ENCODE peak calls at places on chromosomes 11 and 22, in four cellular contexts. J, G, Z and W are unnamed samples.
A peak's percentile ranks its signal among the peaks of the same experiment; 100 is the strongest.

GRCh38 chr11:118641463-118642019 is 34.1 kb downstream of the PHLDB1 start:
- DNase-seq in J (no peak), G (no peak), Z (peak; percentile 54), W (peak; percentile 97)

GRCh38 chr11:75558939-75559843 is 2.9 kb upstream of the SERPINH1 start:
- DNase-seq in J (peak; percentile 77), Z (no peak), G (peak; percentile 67), W (peak; percentile 84)

GRCh38 chr11:69355959-69356702 is 62.2 kb downstream of the MYEOV start:
- DNase-seq in G (no peak), Z (no peak), J (no peak), W (no peak)

GRCh38 chr11:17730137-17730536 is 4.4 kb upstream of the KCNC1 start:
- DNase-seq in Z (no peak), J (no peak), G (no peak), W (no peak)

GRCh38 chr22:36221799-36222751 is 17.3 kb downstream of the APOL2 start:
- DNase-seq in J (peak; percentile 70), Z (peak; percentile 57), G (peak; percentile 70), W (peak; percentile 67)

GRCh38 chr22:50678218-50678650 is 5.6 kb downstream of the SHANK3 start:
- DNase-seq in Z (peak; percentile 7), G (peak; percentile 0), J (no peak), W (no peak)

GRCh38 chr11:17574799-17575144 is 27.7 kb downstream of the OTOG start:
- DNase-seq in G (no peak), Z (no peak), J (no peak), W (no peak)

GRCh38 chr22:37492428-37493344 is 6.5 kb upstream of the MFNG start:
- DNase-seq in Z (peak; percentile 69), G (peak; percentile 68), J (peak; percentile 51), W (no peak)

GRCh38 chr11:2140411-2141400 is 1.5 kb upstream of the IGF2 start:
- DNase-seq in J (peak; percentile 56), Z (no peak), G (no peak), W (no peak)

GRCh38 chr11:41784513-41785335 is 325.3 kb upstream of the LRRC4C start:
- DNase-seq in Z (no peak), J (no peak), G (no peak), W (no peak)

GRCh38 chr11:18064450-18065048 is 18.5 kb upstream of the TPH1 start:
- DNase-seq in G (no peak), Z (no peak), J (no peak), W (no peak)

GRCh38 chr11:46222485-46223251 is 54.8 kb upstream of the CREB3L1 start:
- DNase-seq in G (peak; percentile 46), J (peak; percentile 10), Z (no peak), W (peak; percentile 20)

GRCh38 chr11:125455851-125456250 is 40.2 kb downstream of the FEZ1 start:
- DNase-seq in Z (no peak), J (no peak), G (no peak), W (no peak)

GRCh38 chr22:47094861-47095330 is 332.4 kb downstream of the TBC1D22A start:
- DNase-seq in G (no peak), J (no peak), Z (no peak), W (no peak)

GRCh38 chr22:23534851-23535717 is 45.0 kb downstream of the IGLL1 start:
- DNase-seq in J (no peak), Z (no peak), G (peak; percentile 10), W (no peak)

GRCh38 chr11:113045146-113045545 is 83.9 kb downstream of the NCAM1 start:
- DNase-seq in G (no peak), J (no peak), Z (no peak), W (peak; percentile 71)

GRCh38 chr11:119888119-119888518 is 159.1 kb upstream of the NECTIN1 start:
- DNase-seq in J (no peak), G (no peak), Z (no peak), W (no peak)

GRCh38 chr11:1829039-1829820 is 5.6 kb upstream of the SYT8 start:
- DNase-seq in G (no peak), Z (no peak), J (no peak), W (no peak)

GRCh38 chr22:50469377-50470305 is 5.2 kb downstream of the SBF1 start:
- DNase-seq in G (peak; percentile 26), Z (no peak), J (no peak), W (peak; percentile 82)

GRCh38 chr11:72821920-72822799 is 7.9 kb downstream of the ATG16L2 start:
- DNase-seq in J (peak; percentile 95), G (peak; percentile 95), Z (peak; percentile 98), W (peak; percentile 89)

GRCh38 chr11:108032800-108033199 is 24.1 kb downstream of the CUL5 start:
- DNase-seq in Z (no peak), G (no peak), J (no peak), W (no peak)

GRCh38 chr22:17725465-17725800 is 48.8 kb downstream of the BID start:
- DNase-seq in J (no peak), Z (no peak), G (no peak), W (no peak)

GRCh38 chr22:17726561-17727243 is 47.6 kb downstream of the BID start:
- DNase-seq in G (no peak), J (no peak), Z (no peak), W (no peak)

GRCh38 chr22:17727244-17727892 is 46.9 kb downstream of the BID start:
- DNase-seq in G (no peak), Z (no peak), J (no peak), W (no peak)

GRCh38 chr22:17724241-17724640 is 50.0 kb downstream of the BID start:
- DNase-seq in J (no peak), Z (no peak), G (no peak), W (no peak)

GRCh38 chr22:17724678-17725464 is 49.4 kb downstream of the BID start:
- DNase-seq in Z (no peak), J (peak; percentile 66), G (peak; percentile 62), W (no peak)
- H3K27ac ChIP-seq in Z (no peak overlapping the region), J (peak overlapping the region; percentile 90), G (no peak overlapping the region), W (no peak overlapping the region)

DNA sequence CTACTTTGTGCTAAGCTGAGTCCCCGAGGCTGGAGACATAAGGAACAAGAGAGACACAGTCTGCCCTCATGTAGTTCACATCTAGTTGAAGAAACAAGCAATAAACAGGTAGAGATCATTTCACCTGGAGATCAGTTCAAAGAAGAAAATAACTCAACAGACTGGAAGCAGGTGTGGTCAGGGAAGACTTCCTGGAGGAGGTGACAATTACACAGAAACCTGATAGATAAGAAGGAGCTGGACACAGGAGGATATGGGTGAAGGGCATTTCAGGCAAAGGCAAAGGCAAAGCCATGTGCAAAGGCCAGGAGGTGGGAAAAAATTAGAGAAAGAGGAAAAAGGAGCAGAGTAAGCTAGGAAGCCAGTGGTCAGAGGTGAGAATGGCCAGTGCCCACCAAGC is 115.6 kb downstream of the MN1 start:
- DNase-seq in J (no peak), Z (no peak), G (no peak), W (no peak)
- H3K27ac ChIP-seq in J (peak overlapping the region; percentile 89), Z (no peak overlapping the region), G (no peak overlapping the region), W (no peak overlapping the region)

GRCh38 chr11:77560605-77561004 is 29.1 kb upstream of the AQP11 start:
- DNase-seq in Z (no peak), J (no peak), G (no peak), W (no peak)

GRCh38 chr11:77561257-77561656 is 28.5 kb upstream of the AQP11 start:
- DNase-seq in G (no peak), Z (no peak), J (no peak), W (no peak)

GRCh38 chr11:77559686-77560425 is 29.9 kb upstream of the AQP11 start:
- DNase-seq in G (no peak), Z (no peak), J (no peak), W (no peak)

GRCh38 chr11:77557553-77557952 is 32.2 kb upstream of the AQP11 start:
- DNase-seq in G (no peak), Z (peak; percentile 26), J (peak; percentile 9), W (peak; percentile 3)

DNA sequence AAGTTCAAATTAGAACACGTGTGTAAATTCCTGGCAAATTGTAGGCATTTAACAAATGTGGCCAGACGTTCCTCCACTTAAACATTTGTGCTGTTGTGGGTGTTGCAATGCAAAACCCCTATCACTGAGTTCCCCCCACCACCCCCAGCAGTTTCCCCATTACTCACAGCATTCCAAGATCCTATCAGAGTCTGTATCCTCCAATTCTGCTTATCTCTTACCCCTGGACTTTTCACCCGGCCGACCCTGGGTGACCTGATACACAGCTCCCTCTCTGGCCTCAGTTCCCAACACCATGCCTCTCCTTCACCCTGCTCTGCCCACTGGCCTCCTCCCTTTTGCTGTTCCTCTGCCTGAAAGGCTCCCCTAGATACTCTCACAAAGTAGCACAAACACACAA is 31.4 kb upstream of the AQP11 start:
- DNase-seq in J (no peak), G (no peak), Z (peak; percentile 19), W (no peak)
- H3K27ac ChIP-seq in J (no peak overlapping the region), G (no peak overlapping the region), Z (no peak overlapping the region), W (no peak overlapping the region)

GRCh38 chr11:134461621-134462020 is 49.6 kb upstream of the B3GAT1 start:
- DNase-seq in G (no peak), J (no peak), Z (no peak), W (no peak)

GRCh38 chr11:134460881-134461280 is 48.8 kb upstream of the B3GAT1 start:
- DNase-seq in Z (no peak), G (no peak), J (no peak), W (no peak)

GRCh38 chr11:134460044-134460371 is 48.0 kb upstream of the B3GAT1 start:
- DNase-seq in G (no peak), J (no peak), Z (no peak), W (no peak)

GRCh38 chr11:134463716-134464115 is 51.7 kb upstream of the B3GAT1 start:
- DNase-seq in J (no peak), G (no peak), Z (no peak), W (no peak)

DNA sequence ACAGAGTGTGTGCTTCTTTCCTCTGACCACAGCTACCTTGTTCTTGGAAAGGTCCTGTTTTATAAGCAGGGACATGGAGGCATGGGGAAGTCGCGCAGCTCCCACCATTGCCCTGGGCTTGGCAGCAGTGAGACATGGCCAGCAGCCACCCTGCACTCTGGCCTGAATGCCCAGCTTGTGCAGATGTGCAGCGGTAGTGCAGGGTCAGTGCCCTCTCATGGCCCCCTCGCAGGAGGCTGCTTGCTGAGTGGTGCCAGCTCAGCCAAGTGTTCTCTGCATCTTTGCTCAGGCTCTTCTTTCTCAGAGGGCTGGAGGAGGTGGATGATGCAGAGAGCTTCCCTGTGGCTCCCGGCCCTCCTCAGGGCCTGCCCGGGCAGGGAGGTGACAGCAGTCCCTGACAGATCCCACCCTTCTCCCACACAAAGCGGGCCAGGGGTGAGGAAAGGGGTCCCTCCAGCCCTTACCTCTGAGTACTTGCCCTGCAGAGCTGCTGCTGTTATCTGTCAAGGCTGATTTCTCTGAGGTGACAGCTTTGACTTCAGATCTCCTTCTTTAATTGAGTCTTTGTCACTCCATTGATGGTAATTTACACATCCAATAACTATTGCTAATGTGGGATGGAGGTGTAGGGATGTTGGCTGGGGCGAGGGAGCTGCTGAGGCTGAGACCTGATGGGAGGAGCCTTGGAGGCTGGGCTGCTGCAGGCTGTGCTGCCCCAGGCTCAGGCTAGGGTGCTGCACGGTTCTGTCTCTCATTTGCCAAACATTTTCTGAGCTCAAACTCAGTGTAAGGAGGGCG is 47.4 kb upstream of the B3GAT1 start:
- DNase-seq in Z (no peak), G (no peak), J (no peak), W (no peak)
- H3K27ac ChIP-seq in Z (no peak overlapping the region), G (no peak overlapping the region), J (no peak overlapping the region), W (no peak overlapping the region)

DNA sequence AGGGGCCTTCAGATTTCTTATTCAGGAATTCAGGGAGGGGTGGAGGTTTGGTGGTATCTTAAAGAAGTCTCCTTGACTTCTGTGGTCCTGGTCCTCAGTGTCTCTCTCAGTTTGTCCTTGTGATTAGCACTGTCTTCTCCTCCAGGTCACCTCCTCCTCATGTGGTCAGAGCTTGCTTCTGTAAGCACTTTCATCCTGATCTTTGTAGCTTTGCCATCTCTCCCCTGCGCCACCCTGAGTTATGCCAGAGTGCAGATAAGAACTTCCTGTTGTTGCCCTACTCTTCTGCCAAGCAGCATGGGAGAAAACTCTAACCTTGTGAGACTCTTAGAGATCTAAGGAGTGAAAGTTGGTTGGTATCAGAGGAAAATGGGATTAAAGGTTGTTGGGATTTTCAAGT is 30.9 kb downstream of the MICAL2 start:
- DNase-seq in G (peak; percentile 74), J (no peak), Z (no peak), W (no peak)
- H3K27ac ChIP-seq in G (peak overlapping the region; percentile 80), J (peak overlapping the region; percentile 94), Z (no peak overlapping the region), W (peak overlapping the region; percentile 83)